ENCODE peak calls at places on chromosomes 2 and 18, in eight cellular contexts. R is mammary epithelial cell; J is endothelial cell; T is NCI-H1105; L is activated T-cell treated with anti-CD3 and anti-CD28 coated beads for 1 hour; D is epithelial cell of esophagus; W is EL; Q is CD8-positive, alpha-beta memory T cell. I is an unnamed sample.

GRCh38 chr2:127080941-127081769 is 25.8 kb downstream of the BIN1 start:
- DNase-seq in R (no peak), J (no peak), T (no peak), L (peak; percentile 30), D (no peak), W (no peak), Q (peak; percentile 77), I (no peak)

GRCh38 chr18:43800584-43800983 is 523.3 kb upstream of the SYT4 start:
- DNase-seq in R (no peak), J (no peak), T (no peak), L (no peak), D (peak; percentile 20), W (no peak), Q (no peak), I (no peak)

GRCh38 chr18:74316257-74317180 is 880 bp downstream of the C18orf63 start:
- DNase-seq in R (peak; percentile 32), J (no peak), T (no peak), L (no peak), D (peak; percentile 52), W (peak; percentile 94), Q (no peak), I (no peak)

GRCh38 chr2:55157474-55157884 is 74.6 kb downstream of the CLHC1 start:
- DNase-seq in R (peak; percentile 13), J (no peak), T (no peak), L (no peak), D (peak; percentile 15), W (peak; percentile 77), Q (no peak), I (peak; percentile 33)

GRCh38 chr2:8409461-8410260 is 272.2 kb upstream of the ID2 start:
- DNase-seq in R (no peak), J (no peak), T (no peak), L (no peak), D (no peak), W (no peak), Q (no peak), I (no peak)

GRCh38 chr2:49903471-49903870 is 749.2 kb upstream of the FSHR start:
- DNase-seq in R (no peak), J (no peak), T (no peak), L (no peak), D (no peak), W (no peak), Q (no peak), I (no peak)

GRCh38 chr2:37795938-37796337 is 124.5 kb upstream of the CDC42EP3 start:
- DNase-seq in R (peak; percentile 84), J (no peak), T (no peak), L (no peak), D (peak; percentile 74), W (peak; percentile 96), Q (no peak), I (peak; percentile 20)

GRCh38 chr2:129778608-129778877 is 200.9 kb upstream of the RAB6C start:
- DNase-seq in R (no peak), J (no peak), T (no peak), L (no peak), D (no peak), W (no peak), Q (no peak), I (no peak)

GRCh38 chr18:77148289-77148688 is 15.7 kb upstream of the MBP start:
- DNase-seq in R (no peak), J (no peak), T (no peak), L (no peak), D (no peak), W (no peak), Q (no peak), I (no peak)

GRCh38 chr2:1556776-1557466 is 143.7 kb downstream of the TPO start:
- DNase-seq in R (no peak), J (no peak), T (no peak), L (no peak), D (peak; percentile 16), W (peak; percentile 71), Q (no peak), I (no peak)

GRCh38 chr2:160279813-160280465 is 79.9 kb upstream of the ITGB6 start:
- DNase-seq in R (peak; percentile 75), J (no peak), T (no peak), L (no peak), D (peak; percentile 76), W (peak; percentile 79), Q (no peak), I (no peak)

GRCh38 chr2:17709897-17710296 is 43.7 kb downstream of the SMC6 start:
- DNase-seq in R (no peak), J (no peak), T (no peak), L (no peak), D (no peak), W (no peak), Q (no peak), I (no peak)

GRCh38 chr2:86087936-86088850 is 17.5 kb downstream of the POLR1A start:
- DNase-seq in R (no peak), J (no peak), T (no peak), L (no peak), D (no peak), W (no peak), Q (no peak), I (peak; percentile 29)

GRCh38 chr2:239916205-239917127 is 108.7 kb downstream of the NDUFA10 start:
- DNase-seq in R (no peak), J (no peak), T (no peak), L (no peak), D (no peak), W (no peak), Q (no peak), I (no peak)

GRCh38 chr2:216066255-216066654 is 15.4 kb downstream of the PECR start:
- DNase-seq in R (no peak), J (no peak), T (no peak), L (no peak), D (peak; percentile 29), W (peak; percentile 54), Q (no peak), I (no peak)

GRCh38 chr2:170142502-170142901 is 35.4 kb upstream of the MYO3B start:
- DNase-seq in R (no peak), J (no peak), T (no peak), L (no peak), D (no peak), W (no peak), Q (no peak), I (no peak)

GRCh38 chr2:219467736-219468075 is 31.0 kb upstream of the GMPPA start:
- DNase-seq in R (peak; percentile 83), J (no peak), T (no peak), L (no peak), D (no peak), W (no peak), Q (no peak), I (no peak)

GRCh38 chr2:36507408-36507812 is 90.6 kb downstream of the FEZ2 start:
- DNase-seq in R (peak; percentile 35), J (peak; percentile 45), T (peak; percentile 4), L (peak; percentile 3), D (peak; percentile 65), W (peak; percentile 73), Q (no peak), I (peak; percentile 63)

GRCh38 chr18:47932603-47933002 is 2.1 kb upstream of the SMAD2 start:
- DNase-seq in R (no peak), J (no peak), T (no peak), L (no peak), D (no peak), W (no peak), Q (no peak), I (no peak)

GRCh38 chr2:156380117-156380645 is 47.7 kb upstream of the NR4A2 start:
- DNase-seq in R (no peak), J (no peak), T (no peak), L (no peak), D (no peak), W (no peak), Q (no peak), I (no peak)

GRCh38 chr2:72032481-72033041 is 115.1 kb downstream of the CYP26B1 start:
- DNase-seq in R (peak; percentile 13), J (no peak), T (no peak), L (no peak), D (peak; percentile 88), W (no peak), Q (no peak), I (no peak)

GRCh38 chr2:204205548-204205947 is 269.0 kb downstream of the ICOS start:
- DNase-seq in R (no peak), J (no peak), T (no peak), L (no peak), D (no peak), W (no peak), Q (no peak), I (no peak)

GRCh38 chr2:217054791-217055190 is 194.9 kb upstream of the TNP1 start:
- DNase-seq in R (no peak), J (no peak), T (peak; percentile 58), L (no peak), D (no peak), W (no peak), Q (no peak), I (no peak)

GRCh38 chr2:88603146-88603545 is 24.1 kb downstream of the EIF2AK3 start:
- DNase-seq in R (no peak), J (no peak), T (no peak), L (no peak), D (no peak), W (peak; percentile 62), Q (no peak), I (no peak)

GRCh38 chr2:128444816-128445532 is 126.3 kb upstream of the HS6ST1 start:
- DNase-seq in R (no peak), J (peak; percentile 1), T (no peak), L (no peak), D (no peak), W (no peak), Q (no peak), I (no peak)

GRCh38 chr2:100427627-100428258 is 10.3 kb upstream of the CHST10 start:
- DNase-seq in R (peak; percentile 35), J (peak; percentile 57), T (no peak), L (peak; percentile 65), D (peak; percentile 65), W (peak; percentile 24), Q (peak; percentile 70), I (peak; percentile 30)

GRCh38 chr2:241743620-241744019 is 9.2 kb downstream of the D2HGDH start:
- DNase-seq in R (no peak), J (no peak), T (no peak), L (no peak), D (no peak), W (no peak), Q (no peak), I (no peak)

I was measured in HEK293T.